ENCODE peak calls at places on chromosomes 5 and 9, in seven cellular contexts. One of them, this sample, is unnamed.

GRCh38 chr9:134800791-134801339 is 79.7 kb upstream of the FCN2 start:
- DNase-seq in activated CD4-positive, alpha-beta T cell treated with anti-CD3 and anti-CD28 coated beads for 1 hour: no peak
- DNase-seq in GDM1: no peak
- DNase-seq in T-cell: no peak
- DNase-seq in T47D: no peak
- DNase-seq in NCI-H1417: no peak
- DNase-seq in HEK293T: no peak
- DNase-seq in this sample: no peak

GRCh38 chr5:54440456-54440893 is 15.0 kb upstream of the HSPB3 start:
- DNase-seq in activated CD4-positive, alpha-beta T cell treated with anti-CD3 and anti-CD28 coated beads for 1 hour: no peak
- DNase-seq in GDM1: no peak
- DNase-seq in T-cell: no peak
- DNase-seq in T47D: no peak
- DNase-seq in NCI-H1417: no peak
- DNase-seq in HEK293T: no peak
- DNase-seq in this sample: no peak

GRCh38 chr5:149860801-149861322 is 83.7 kb downstream of the PDE6A start:
- DNase-seq in activated CD4-positive, alpha-beta T cell treated with anti-CD3 and anti-CD28 coated beads for 1 hour: no peak
- DNase-seq in GDM1: no peak
- DNase-seq in T-cell: no peak
- DNase-seq in T47D: no peak
- DNase-seq in NCI-H1417: no peak
- DNase-seq in HEK293T: no peak
- DNase-seq in this sample: no peak

GRCh38 chr5:110053205-110053604 is 363.5 kb downstream of the MAN2A1 start:
- DNase-seq in activated CD4-positive, alpha-beta T cell treated with anti-CD3 and anti-CD28 coated beads for 1 hour: no peak
- DNase-seq in GDM1: no peak
- DNase-seq in T-cell: no peak
- DNase-seq in T47D: no peak
- DNase-seq in NCI-H1417: no peak
- DNase-seq in HEK293T: no peak
- DNase-seq in this sample: no peak

GRCh38 chr9:134919316-134919715 is 1.6 kb upstream of the FCN1 start:
- DNase-seq in activated CD4-positive, alpha-beta T cell treated with anti-CD3 and anti-CD28 coated beads for 1 hour: no peak
- DNase-seq in GDM1: no peak
- DNase-seq in T-cell: no peak
- DNase-seq in T47D: no peak
- DNase-seq in NCI-H1417: no peak
- DNase-seq in HEK293T: no peak
- DNase-seq in this sample: no peak

GRCh38 chr5:14138608-14139540 is 4.3 kb upstream of the TRIO start:
- DNase-seq in activated CD4-positive, alpha-beta T cell treated with anti-CD3 and anti-CD28 coated beads for 1 hour: no peak
- DNase-seq in GDM1: no peak
- DNase-seq in T-cell: no peak
- DNase-seq in T47D: no peak
- DNase-seq in NCI-H1417: no peak
- DNase-seq in HEK293T: no peak
- DNase-seq in this sample: no peak

GRCh38 chr9:134570151-134570621 is 71.4 kb upstream of the COL5A1 start:
- DNase-seq in activated CD4-positive, alpha-beta T cell treated with anti-CD3 and anti-CD28 coated beads for 1 hour: no peak
- DNase-seq in GDM1: no peak
- DNase-seq in T-cell: no peak
- DNase-seq in T47D: no peak
- DNase-seq in NCI-H1417: no peak
- DNase-seq in HEK293T: no peak
- DNase-seq in this sample: peak; percentile 72

GRCh38 chr5:81901539-81901938 is 70.3 kb upstream of the ATG10 start:
- DNase-seq in activated CD4-positive, alpha-beta T cell treated with anti-CD3 and anti-CD28 coated beads for 1 hour: no peak
- DNase-seq in GDM1: no peak
- DNase-seq in T-cell: no peak
- DNase-seq in T47D: no peak
- DNase-seq in NCI-H1417: no peak
- DNase-seq in HEK293T: no peak
- DNase-seq in this sample: no peak

GRCh38 chr9:137317021-137317978 is 15.2 kb upstream of the NRARP start:
- DNase-seq in activated CD4-positive, alpha-beta T cell treated with anti-CD3 and anti-CD28 coated beads for 1 hour: no peak
- DNase-seq in GDM1: no peak
- DNase-seq in T-cell: no peak
- DNase-seq in T47D: no peak
- DNase-seq in NCI-H1417: no peak
- DNase-seq in HEK293T: no peak
- DNase-seq in this sample: no peak

GRCh38 chr5:54361683-54362411 is 51.5 kb upstream of the ARL15 start:
- DNase-seq in activated CD4-positive, alpha-beta T cell treated with anti-CD3 and anti-CD28 coated beads for 1 hour: no peak
- DNase-seq in GDM1: no peak
- DNase-seq in T-cell: no peak
- DNase-seq in T47D: no peak
- DNase-seq in NCI-H1417: no peak
- DNase-seq in HEK293T: no peak
- DNase-seq in this sample: no peak

GRCh38 chr5:110377411-110378392 is 348.8 kb downstream of the TMEM232 start:
- DNase-seq in activated CD4-positive, alpha-beta T cell treated with anti-CD3 and anti-CD28 coated beads for 1 hour: no peak
- DNase-seq in GDM1: no peak
- DNase-seq in T-cell: no peak
- DNase-seq in T47D: no peak
- DNase-seq in NCI-H1417: no peak
- DNase-seq in HEK293T: no peak
- DNase-seq in this sample: peak; percentile 46

GRCh38 chr9:134551657-134552348 is 89.8 kb upstream of the COL5A1 start:
- DNase-seq in activated CD4-positive, alpha-beta T cell treated with anti-CD3 and anti-CD28 coated beads for 1 hour: no peak
- DNase-seq in GDM1: peak; percentile 81
- DNase-seq in T-cell: no peak
- DNase-seq in T47D: no peak
- DNase-seq in NCI-H1417: no peak
- DNase-seq in HEK293T: peak; percentile 55
- DNase-seq in this sample: peak; percentile 63

GRCh38 chr5:52725065-52725746 is 62.5 kb upstream of the ITGA1 start:
- DNase-seq in activated CD4-positive, alpha-beta T cell treated with anti-CD3 and anti-CD28 coated beads for 1 hour: peak; percentile 30
- DNase-seq in GDM1: no peak
- DNase-seq in T-cell: peak; percentile 73
- DNase-seq in T47D: no peak
- DNase-seq in NCI-H1417: no peak
- DNase-seq in HEK293T: no peak
- DNase-seq in this sample: no peak

GRCh38 chr9:135076143-135076875 is 11.2 kb upstream of the OLFM1 start:
- DNase-seq in activated CD4-positive, alpha-beta T cell treated with anti-CD3 and anti-CD28 coated beads for 1 hour: no peak
- DNase-seq in GDM1: no peak
- DNase-seq in T-cell: no peak
- DNase-seq in T47D: no peak
- DNase-seq in NCI-H1417: no peak
- DNase-seq in HEK293T: no peak
- DNase-seq in this sample: no peak

GRCh38 chr5:69364414-69364813 is 4.9 kb downstream of the AK6 start:
- DNase-seq in activated CD4-positive, alpha-beta T cell treated with anti-CD3 and anti-CD28 coated beads for 1 hour: no peak
- DNase-seq in GDM1: no peak
- DNase-seq in T-cell: no peak
- DNase-seq in T47D: peak; percentile 15
- DNase-seq in NCI-H1417: no peak
- DNase-seq in HEK293T: peak; percentile 28
- DNase-seq in this sample: no peak

GRCh38 chr9:111096051-111096450 is 57.8 kb upstream of the LPAR1 start:
- DNase-seq in activated CD4-positive, alpha-beta T cell treated with anti-CD3 and anti-CD28 coated beads for 1 hour: no peak
- DNase-seq in GDM1: no peak
- DNase-seq in T-cell: no peak
- DNase-seq in T47D: no peak
- DNase-seq in NCI-H1417: peak; percentile 7
- DNase-seq in HEK293T: no peak
- DNase-seq in this sample: no peak

GRCh38 chr9:38685535-38685934 is 34.4 kb downstream of the FAM240B start:
- DNase-seq in activated CD4-positive, alpha-beta T cell treated with anti-CD3 and anti-CD28 coated beads for 1 hour: no peak
- DNase-seq in GDM1: no peak
- DNase-seq in T-cell: no peak
- DNase-seq in T47D: no peak
- DNase-seq in NCI-H1417: no peak
- DNase-seq in HEK293T: no peak
- DNase-seq in this sample: no peak

GRCh38 chr9:5629312-5630037 is 568 bp downstream of the RIC1 start:
- DNase-seq in activated CD4-positive, alpha-beta T cell treated with anti-CD3 and anti-CD28 coated beads for 1 hour: peak; percentile 26
- DNase-seq in GDM1: peak; percentile 36
- DNase-seq in T-cell: peak; percentile 23
- DNase-seq in T47D: no peak
- DNase-seq in NCI-H1417: peak; percentile 68
- DNase-seq in HEK293T: peak; percentile 17
- DNase-seq in this sample: peak; percentile 27

GRCh38 chr5:19534751-19535150 is 453.2 kb downstream of the CDH18 start:
- DNase-seq in activated CD4-positive, alpha-beta T cell treated with anti-CD3 and anti-CD28 coated beads for 1 hour: no peak
- DNase-seq in GDM1: no peak
- DNase-seq in T-cell: no peak
- DNase-seq in T47D: no peak
- DNase-seq in NCI-H1417: peak; percentile 8
- DNase-seq in HEK293T: no peak
- DNase-seq in this sample: no peak

GRCh38 chr9:126942369-126942768 is 27.8 kb downstream of the RALGPS1 start:
- DNase-seq in activated CD4-positive, alpha-beta T cell treated with anti-CD3 and anti-CD28 coated beads for 1 hour: no peak
- DNase-seq in GDM1: no peak
- DNase-seq in T-cell: no peak
- DNase-seq in T47D: no peak
- DNase-seq in NCI-H1417: no peak
- DNase-seq in HEK293T: no peak
- DNase-seq in this sample: no peak

GRCh38 chr9:121989010-121989409 is 104.1 kb downstream of the TTLL11 start:
- DNase-seq in activated CD4-positive, alpha-beta T cell treated with anti-CD3 and anti-CD28 coated beads for 1 hour: no peak
- DNase-seq in GDM1: no peak
- DNase-seq in T-cell: no peak
- DNase-seq in T47D: no peak
- DNase-seq in NCI-H1417: no peak
- DNase-seq in HEK293T: no peak
- DNase-seq in this sample: no peak

GRCh38 chr5:101390317-101390908 is 487.3 kb upstream of the ST8SIA4 start:
- DNase-seq in activated CD4-positive, alpha-beta T cell treated with anti-CD3 and anti-CD28 coated beads for 1 hour: no peak
- DNase-seq in GDM1: peak; percentile 4
- DNase-seq in T-cell: no peak
- DNase-seq in T47D: peak; percentile 4
- DNase-seq in NCI-H1417: peak; percentile 6
- DNase-seq in HEK293T: peak; percentile 36
- DNase-seq in this sample: peak; percentile 74

This sample was measured in stromal cell of bone marrow.